ENCODE peak calls at places on chromosomes 5 and 9, in four cellular contexts. T is CD4-positive, alpha-beta T cell; L is epithelial cell of esophagus; I is neural crest cell. W is an unnamed sample.

GRCh38 chr5:154757647-154758406 is 2.6 kb downstream of the LARP1 start:
- DNase-seq in T (peak; percentile 34), L (peak; percentile 86), I (no peak), W (no peak)

GRCh38 chr9:94643176-94643575 is 3.9 kb upstream of the FBP1 start:
- DNase-seq in T (no peak), L (no peak), I (no peak), W (no peak)

GRCh38 chr5:76804266-76804665 is 14.6 kb upstream of the F2RL1 start:
- DNase-seq in T (no peak), L (no peak), I (no peak), W (no peak)

GRCh38 chr5:1852324-1852947 is 30.3 kb downstream of the IRX4 start:
- DNase-seq in T (no peak), L (no peak), I (no peak), W (no peak)

GRCh38 chr5:42951169-42951846 is 88.8 kb downstream of the ANXA2R start:
- DNase-seq in T (peak; percentile 87), L (no peak), I (no peak), W (no peak)

GRCh38 chr5:79956173-79956670 is 34.8 kb downstream of the MTX3 start:
- DNase-seq in T (no peak), L (peak; percentile 99), I (no peak), W (no peak)

GRCh38 chr5:120803282-120803681 is 339.2 kb downstream of the PRR16 start:
- DNase-seq in T (no peak), L (peak; percentile 18), I (no peak), W (no peak)

GRCh38 chr9:79611091-79611614 is 39.4 kb downstream of the TLE4 start:
- DNase-seq in T (no peak), L (no peak), I (no peak), W (no peak)

GRCh38 chr5:56116599-56117131 is 116.5 kb downstream of the ANKRD55 start:
- DNase-seq in T (no peak), L (no peak), I (no peak), W (no peak)

DNA sequence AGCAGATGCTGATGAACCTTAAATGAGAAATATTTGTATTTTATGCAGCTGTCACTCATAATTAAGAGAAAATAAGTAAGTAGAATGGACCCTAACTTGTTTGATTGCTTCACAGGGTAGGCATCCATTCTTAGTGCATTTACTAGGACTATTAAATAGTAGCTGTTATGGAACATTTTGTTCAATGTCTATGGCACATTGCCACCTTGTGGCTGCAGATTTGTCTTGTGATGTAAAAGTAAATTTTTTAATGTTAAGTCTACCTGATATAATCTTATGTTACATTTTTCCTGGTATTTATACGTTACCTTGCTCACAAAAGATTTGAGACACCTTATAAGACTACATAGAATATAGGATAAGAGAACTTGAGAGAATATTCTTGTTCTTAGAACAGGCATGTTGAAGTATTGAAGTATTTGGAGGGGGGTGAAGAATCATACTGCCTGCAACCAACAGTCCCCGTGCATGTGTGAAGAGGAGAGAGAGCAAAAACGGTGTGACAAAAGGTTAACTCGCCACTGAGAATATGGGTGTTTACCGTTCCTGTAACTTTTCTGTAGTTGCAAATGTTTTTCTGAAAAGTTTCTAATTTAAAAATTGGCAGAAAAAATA is 161.1 kb downstream of the MAST4 start:
- DNase-seq in T (no peak), L (peak; percentile 70), I (no peak), W (no peak)
- TF ChIP-seq CTCF in T (peak; percentile 25), L (peak; percentile 47), I (peak; percentile 83), W (peak; percentile 85)

GRCh38 chr5:28648108-28648507 is 1609.7 kb upstream of the CDH9 start:
- DNase-seq in T (no peak), L (peak; percentile 41), I (no peak), W (no peak)
- TF ChIP-seq CTCF in T (no peak), L (peak; percentile 34), I (peak; percentile 43), W (peak; percentile 38)

GRCh38 chr5:150114102-150114641 is 27.8 kb upstream of the CSF1R start:
- DNase-seq in T (no peak), L (no peak), I (no peak), W (no peak)
- TF ChIP-seq CTCF in T (no peak), L (no peak), I (no peak), W (peak; percentile 15)

DNA sequence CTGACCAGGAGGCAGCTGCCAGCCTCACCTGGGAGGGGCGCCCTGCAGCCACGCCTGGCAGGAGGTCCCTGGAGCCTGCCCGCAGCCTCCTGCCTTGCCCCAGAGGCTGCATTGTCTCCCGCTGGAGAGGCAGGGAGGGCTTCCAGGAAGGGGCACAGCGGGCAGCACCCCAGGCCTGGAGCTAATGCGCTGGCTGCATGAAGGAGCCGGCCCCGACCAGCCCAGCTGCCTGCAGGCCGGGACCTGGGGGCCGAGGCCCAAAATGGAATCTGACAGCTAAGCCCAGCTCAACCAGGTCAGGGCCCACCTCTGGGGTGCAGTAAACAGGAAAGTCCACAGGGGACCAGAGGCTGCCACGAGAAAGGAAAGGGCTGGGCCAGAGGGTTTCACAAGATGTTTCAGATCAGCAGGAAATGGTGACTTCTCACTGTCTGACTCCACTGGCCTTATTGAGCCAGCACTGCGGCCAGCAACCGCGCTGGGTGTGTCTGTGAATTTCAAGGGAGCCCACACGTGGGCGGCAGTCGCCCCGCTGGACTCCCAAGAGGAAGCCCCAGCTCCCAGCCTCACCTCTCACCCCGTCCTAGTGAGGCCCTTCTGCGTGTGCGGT is 18.6 kb upstream of the NOTCH1 start:
- DNase-seq in T (no peak), L (no peak), I (no peak), W (no peak)
- TF ChIP-seq CTCF in T (no peak), L (no peak), I (peak; percentile 17), W (no peak)

GRCh38 chr9:129773262-129774048 is 20.6 kb upstream of the PTGES start:
- DNase-seq in T (no peak), L (peak; percentile 86), I (no peak), W (no peak)
- TF ChIP-seq CTCF in T (no peak), L (no peak), I (no peak), W (no peak)

GRCh38 chr9:137960496-137960895 is 82.9 kb downstream of the CACNA1B start:
- DNase-seq in T (no peak), L (no peak), I (no peak), W (no peak)
- TF ChIP-seq CTCF in T (no peak), L (no peak), I (no peak), W (peak; percentile 30)

DNA sequence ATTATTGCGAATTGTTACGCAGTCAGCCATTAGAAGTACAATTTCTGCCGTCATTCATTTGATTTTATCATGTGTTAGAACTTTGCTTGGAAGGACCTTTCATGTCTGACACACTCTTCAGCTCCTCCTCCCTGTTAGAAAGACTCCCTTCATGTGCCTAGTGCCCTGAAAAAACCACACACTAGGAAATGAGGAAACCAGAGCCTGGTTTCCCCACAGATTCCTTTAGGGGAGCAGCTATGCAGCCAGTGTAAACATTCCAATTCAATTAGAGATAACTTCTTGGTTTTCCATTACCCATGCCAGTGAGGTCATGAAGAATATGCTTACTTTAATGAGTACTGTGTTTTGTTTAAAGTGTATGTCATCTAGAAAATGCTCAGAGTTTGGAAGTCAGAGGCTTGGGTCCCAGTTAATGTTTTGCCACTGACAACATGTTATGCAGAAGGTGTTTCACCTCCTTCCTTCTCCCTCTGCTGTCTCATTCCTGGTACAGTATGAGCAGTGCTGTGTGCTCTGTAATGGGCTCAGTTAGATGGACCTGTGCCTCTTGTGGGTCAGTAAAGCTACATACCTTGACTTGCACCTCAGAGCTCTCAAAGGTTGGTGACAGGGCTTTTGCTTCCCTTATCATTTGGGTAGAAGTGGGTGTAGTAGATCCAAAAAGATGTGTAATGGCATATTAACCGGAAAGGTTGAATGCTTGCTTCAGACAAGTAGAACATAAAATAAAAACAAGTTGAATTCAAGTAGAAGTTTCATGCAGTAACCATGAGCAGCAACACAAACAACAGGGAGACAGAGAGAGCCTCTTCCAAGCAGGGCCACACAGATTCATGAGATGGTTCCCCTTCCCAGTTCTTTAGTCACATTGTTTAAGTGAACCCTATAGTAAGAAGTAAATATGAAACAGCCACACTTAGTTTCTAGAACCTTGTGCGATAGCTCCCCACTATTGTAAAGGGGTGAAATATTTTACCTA is 52.6 kb upstream of the TNFAIP8 start:
- DNase-seq in T (no peak), L (peak; percentile 96), I (no peak), W (no peak)
- TF ChIP-seq CTCF in T (no peak), L (peak; percentile 3), I (no peak), W (no peak)

DNA sequence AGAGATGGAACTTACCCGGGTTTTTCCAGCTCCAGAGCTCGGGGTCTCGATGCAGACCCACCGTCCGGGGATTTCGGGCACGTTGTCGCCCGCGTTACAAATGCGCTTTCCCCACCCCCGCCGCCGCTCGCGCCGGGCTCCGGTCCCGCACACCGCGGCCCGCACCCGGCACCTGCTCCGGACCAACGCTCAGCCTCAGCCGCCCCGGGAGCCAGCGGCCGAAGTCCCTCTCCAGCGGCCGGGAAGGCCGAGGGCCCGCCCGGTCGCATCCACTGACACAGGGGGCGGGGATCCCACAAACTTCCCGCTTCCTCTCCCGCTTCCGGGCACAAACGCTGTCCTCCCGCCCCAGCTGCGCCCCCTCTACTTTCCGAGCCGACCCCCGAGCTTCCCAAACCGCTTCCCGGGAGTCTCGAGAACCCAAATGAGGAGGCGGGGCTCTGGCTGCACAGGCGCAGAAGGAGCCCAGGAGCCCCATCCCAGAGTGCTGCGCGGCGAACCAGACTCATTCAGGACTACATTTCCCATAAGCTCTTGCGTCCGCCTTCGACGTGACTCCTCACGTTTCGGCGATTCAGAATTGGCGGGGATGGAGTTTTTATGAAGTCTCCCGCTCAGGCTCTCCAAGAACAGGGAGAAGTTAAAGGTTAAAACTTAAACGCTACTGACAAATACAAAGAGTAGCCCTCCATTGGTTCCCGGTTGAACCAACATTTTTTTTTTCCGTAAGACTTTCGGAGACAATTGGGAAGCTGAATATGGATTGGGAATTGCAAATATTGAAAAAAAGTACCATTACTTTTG is at the start of gene ZNF782:
- DNase-seq in T (peak; percentile 79), L (peak; percentile 95), I (peak; percentile 88), W (peak; percentile 88)
- TF ChIP-seq CTCF in T (no peak), L (no peak), I (no peak), W (no peak)

GRCh38 chr5:59221769-59222168 is 638.9 kb downstream of the RAB3C start:
- DNase-seq in T (no peak), L (no peak), I (no peak), W (no peak)
- TF ChIP-seq CTCF in T (no peak), L (no peak), I (no peak), W (no peak)